ENCODE peak calls at places on chromosomes 1 and 21, in five cellular contexts. C is left colon, A is GM13976, O is stromal cell of bone marrow, Y is AML-193. X is an unnamed sample.

GRCh38 chr1:232142403-232143314 is 487.3 kb downstream of the SIPA1L2 start:
- DNase-seq in C (peak), A (no peak), O (peak), Y (no peak), X (peak)

GRCh38 chr1:76177644-76178043 is 103.1 kb downstream of the ST6GALNAC3 start:
- DNase-seq in C (no peak), A (no peak), O (no peak), Y (no peak), X (no peak)

GRCh38 chr1:30744060-30744756 is 13.4 kb downstream of the LAPTM5 start:
- DNase-seq in C (no peak), A (peak), O (no peak), Y (no peak), X (no peak)

GRCh38 chr1:64514197-64514765 is 44.4 kb downstream of the CACHD1 start:
- DNase-seq in C (no peak), A (no peak), O (peak), Y (no peak), X (peak)

GRCh38 chr1:65820983-65821382 is 28.3 kb downstream of the PDE4B start:
- DNase-seq in C (no peak), A (no peak), O (peak), Y (peak), X (peak)

GRCh38 chr1:88311907-88312306 is 372.2 kb upstream of the PKN2 start:
- DNase-seq in C (peak), A (no peak), O (no peak), Y (no peak), X (no peak)

GRCh38 chr1:47551971-47552528 is 114.2 kb downstream of the FOXD2 start:
- DNase-seq in C (no peak), A (no peak), O (no peak), Y (no peak), X (no peak)

GRCh38 chr1:210294991-210295773 is 33.5 kb upstream of the HHAT start:
- DNase-seq in C (peak), A (no peak), O (peak), Y (no peak), X (peak)

GRCh38 chr21:32403201-32403701 is 9.3 kb upstream of the EVA1C start:
- DNase-seq in C (peak), A (peak), O (peak), Y (peak), X (no peak)

GRCh38 chr1:14682941-14683340 is 84.5 kb downstream of the KAZN start:
- DNase-seq in C (no peak), A (no peak), O (no peak), Y (no peak), X (no peak)

GRCh38 chr1:9482403-9482802 is 56.9 kb upstream of the SLC25A33 start:
- DNase-seq in C (no peak), A (no peak), O (no peak), Y (no peak), X (no peak)

GRCh38 chr1:26706315-26706714 is 10.5 kb downstream of the ARID1A start:
- DNase-seq in C (peak), A (no peak), O (no peak), Y (no peak), X (no peak)

X was measured in GM04503.